ENCODE peak calls at places on chromosomes 1 and 21, in five cellular contexts. N is K562, D is A549, S is GM12878, J is SK-N-SH. W is an unnamed sample.

GRCh38 chr1:28436211-28436769 is 66.8 kb downstream of the PHACTR4 start:
- DNase-seq in J (no peak), D (peak), S (no peak), N (peak), W (no peak)

GRCh38 chr1:45205910-45206721 is at the start of gene ZSWIM5:
- DNase-seq in D (peak), J (peak), N (peak), S (no peak), W (peak)

GRCh38 chr1:238738942-238739341 is 647.4 kb upstream of the CHRM3 start:
- DNase-seq in S (no peak), N (no peak), J (no peak), D (no peak), W (no peak)

GRCh38 chr1:210669951-210670350 is 341.2 kb downstream of the HHAT start:
- DNase-seq in D (no peak), J (no peak), S (no peak), N (no peak), W (no peak)

GRCh38 chr1:158169105-158169504 is 11.6 kb upstream of the CD1D start:
- DNase-seq in J (no peak), S (no peak), D (no peak), N (no peak), W (no peak)

GRCh38 chr1:151721788-151722510 is 627 bp downstream of the RIIAD1 start:
- DNase-seq in J (no peak), N (no peak), D (no peak), S (no peak), W (peak)

GRCh38 chr1:167526659-167527383 is 8.5 kb upstream of the CD247 start:
- DNase-seq in J (no peak), S (no peak), D (no peak), N (peak), W (no peak)

GRCh38 chr1:202501281-202501680 is 152.8 kb downstream of the PPP1R12B start:
- DNase-seq in S (no peak), J (peak), N (peak), D (peak), W (peak)

GRCh38 chr1:23867542-23867952 is 543 bp downstream of the FUCA1 start:
- DNase-seq in N (peak), J (no peak), D (no peak), S (no peak), W (no peak)

GRCh38 chr1:215219372-215219771 is 136.8 kb downstream of the KCNK2 start:
- DNase-seq in S (no peak), J (no peak), N (no peak), D (no peak), W (peak)

GRCh38 chr1:180192172-180192571 is 37.5 kb downstream of the QSOX1 start:
- DNase-seq in N (no peak), J (no peak), S (no peak), D (no peak), W (no peak)

GRCh38 chr1:11432526-11432925 is 46.4 kb upstream of the DISP3 start:
- DNase-seq in J (no peak), D (no peak), N (no peak), S (no peak), W (no peak)

GRCh38 chr21:45249626-45250025 is 38.1 kb downstream of the POFUT2 start:
- DNase-seq in N (no peak), J (no peak), D (no peak), S (no peak), W (no peak)

GRCh38 chr1:64975740-64976139 is 9.4 kb upstream of the JAK1 start:
- DNase-seq in D (no peak), J (no peak), N (no peak), S (no peak), W (no peak)

GRCh38 chr1:32240140-32240951 is 6.7 kb upstream of the FAM167B start:
- DNase-seq in D (peak), J (peak), S (no peak), N (no peak), W (peak)

GRCh38 chr1:209815931-209816338 is 10.0 kb upstream of the IRF6 start:
- DNase-seq in N (no peak), J (no peak), S (no peak), D (no peak), W (no peak)

GRCh38 chr1:20164694-20165202 is 21.1 kb upstream of the UBXN10 start:
- DNase-seq in N (no peak), D (no peak), S (no peak), J (no peak), W (peak)

GRCh38 chr1:151728151-151728711 is 6.9 kb downstream of the RIIAD1 start:
- DNase-seq in J (peak), S (no peak), D (no peak), N (no peak), W (peak)

GRCh38 chr1:81693316-81693715 is 107.4 kb upstream of the ADGRL2 start:
- DNase-seq in N (no peak), D (no peak), J (no peak), S (no peak), W (no peak)

GRCh38 chr1:81690881-81691453 is 109.8 kb upstream of the ADGRL2 start:
- DNase-seq in J (no peak), S (no peak), N (no peak), D (no peak), W (no peak)

GRCh38 chr1:81699234-81699633 is 101.5 kb upstream of the ADGRL2 start:
- DNase-seq in D (peak), N (no peak), J (no peak), S (no peak), W (peak)

GRCh38 chr1:81701071-81701470 is 99.7 kb upstream of the ADGRL2 start:
- DNase-seq in S (no peak), J (no peak), N (no peak), D (no peak), W (no peak)

GRCh38 chr1:81695741-81696140 is 105.0 kb upstream of the ADGRL2 start:
- DNase-seq in N (no peak), S (no peak), J (no peak), D (peak), W (peak)
- TF ChIP-seq RCOR1 in N (no peak), S (no peak), J (no peak), D (no peak), W (no peak)

DNA sequence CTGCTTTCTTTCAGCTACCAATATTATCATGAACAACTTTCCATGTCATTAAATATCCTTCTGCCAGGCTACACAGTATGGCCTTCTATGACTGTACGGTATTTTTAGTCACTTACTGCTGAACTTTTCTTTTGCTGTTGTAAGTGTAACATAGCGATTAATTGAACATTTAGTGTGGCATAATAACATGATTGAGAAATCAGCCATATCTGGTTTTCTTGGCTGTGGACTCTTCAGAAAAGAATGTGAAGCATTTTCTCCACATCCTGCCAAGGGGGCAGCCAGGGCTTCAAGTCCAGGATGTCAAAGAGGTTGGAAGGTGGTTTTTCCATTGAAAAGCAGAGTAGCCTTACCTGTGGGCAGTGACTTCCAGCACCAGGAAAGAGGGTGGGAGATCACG is 8.8 kb upstream of the AHCYL1 start:
- DNase-seq in S (no peak), N (no peak), D (peak), J (no peak), W (peak)
- TF ChIP-seq RCOR1 in S (no peak), N (no peak), D (no peak), J (no peak), W (peak)

GRCh38 chr21:43375006-43375826 is 51.7 kb downstream of the SIK1 start:
- DNase-seq in J (no peak), N (no peak), S (no peak), D (no peak), W (no peak)
- TF ChIP-seq RCOR1 in J (no peak), N (no peak), S (no peak), D (no peak), W (no peak)

GRCh38 chr1:59484090-59484489 is 187.2 kb downstream of the FGGY start:
- DNase-seq in S (no peak), N (no peak), D (peak), J (no peak), W (peak)

GRCh38 chr1:59487335-59488031 is 190.6 kb downstream of the FGGY start:
- DNase-seq in N (peak), J (no peak), S (no peak), D (no peak), W (peak)

GRCh38 chr1:59485171-59485570 is 188.3 kb downstream of the FGGY start:
- DNase-seq in D (no peak), N (no peak), S (no peak), J (no peak), W (no peak)

GRCh38 chr1:59486595-59486994 is 189.7 kb downstream of the FGGY start:
- DNase-seq in N (no peak), J (no peak), S (no peak), D (no peak), W (peak)

GRCh38 chr1:59485949-59486348 is 189.1 kb downstream of the FGGY start:
- DNase-seq in D (no peak), J (no peak), S (no peak), N (no peak), W (no peak)
- TF ChIP-seq RCOR1 in D (no peak), J (no peak), S (no peak), N (no peak), W (no peak)

GRCh38 chr1:116494745-116495144 is 76.1 kb downstream of the CD58 start:
- DNase-seq in J (no peak), S (no peak), D (no peak), N (no peak), W (no peak)
- TF ChIP-seq RCOR1 in J (no peak), S (no peak), D (no peak), N (no peak), W (no peak)

GRCh38 chr1:94236021-94236491 is 1.3 kb downstream of the ARHGAP29 start:
- DNase-seq in J (peak), D (no peak), N (no peak), S (no peak), W (peak)
- TF ChIP-seq RCOR1 in J (no peak), D (no peak), N (no peak), S (no peak), W (no peak)

GRCh38 chr1:214108097-214108446 is 120.3 kb downstream of the PROX1 start:
- DNase-seq in J (no peak), D (no peak), N (no peak), S (no peak), W (no peak)

GRCh38 chr1:214102907-214103306 is 115.1 kb downstream of the PROX1 start:
- DNase-seq in N (no peak), D (peak), S (no peak), J (no peak), W (peak)

GRCh38 chr1:214107322-214108096 is 119.7 kb downstream of the PROX1 start:
- DNase-seq in J (no peak), N (no peak), S (no peak), D (no peak), W (peak)

GRCh38 chr1:214103778-214104177 is 116.0 kb downstream of the PROX1 start:
- DNase-seq in D (no peak), J (no peak), S (no peak), N (no peak), W (no peak)

GRCh38 chr1:214106375-214106774 is 118.6 kb downstream of the PROX1 start:
- DNase-seq in S (no peak), J (no peak), N (no peak), D (no peak), W (peak)
- TF ChIP-seq RCOR1 in S (no peak), J (no peak), N (no peak), D (no peak), W (no peak)